ENCODE peak calls at places on chromosomes 2 and 18, in nine cellular contexts. One of them, this sample, is unnamed.

GRCh38 chr2:207308519-207309224 is 142.9 kb upstream of the KLF7 start:
- DNase-seq in D721Med: no peak
- DNase-seq in breast epithelium: no peak
- DNase-seq in lung: no peak
- DNase-seq in AG04449: no peak
- DNase-seq in GM06990: no peak
- DNase-seq in COR-L47: no peak
- DNase-seq in activated gamma-delta T cell treated with Interleukin-2 at 50 U/mL for 16 hours: no peak
- DNase-seq in bronchial epithelial cell: no peak
- DNase-seq in this sample: no peak

GRCh38 chr2:235616846-235617245 is 123.0 kb downstream of the AGAP1 start:
- DNase-seq in AG04449: no peak
- DNase-seq in D721Med: no peak
- DNase-seq in breast epithelium: no peak
- DNase-seq in activated gamma-delta T cell treated with Interleukin-2 at 50 U/mL for 16 hours: no peak
- DNase-seq in bronchial epithelial cell: no peak
- DNase-seq in lung: no peak
- DNase-seq in GM06990: no peak
- DNase-seq in COR-L47: no peak
- DNase-seq in this sample: no peak

GRCh38 chr2:29714333-29714732 is 207.1 kb downstream of the ALK start:
- DNase-seq in D721Med: no peak
- DNase-seq in COR-L47: no peak
- DNase-seq in breast epithelium: no peak
- DNase-seq in bronchial epithelial cell: no peak
- DNase-seq in activated gamma-delta T cell treated with Interleukin-2 at 50 U/mL for 16 hours: no peak
- DNase-seq in AG04449: no peak
- DNase-seq in lung: no peak
- DNase-seq in GM06990: no peak
- DNase-seq in this sample: no peak

GRCh38 chr2:37367984-37368383 is 23.6 kb downstream of the QPCT start:
- DNase-seq in activated gamma-delta T cell treated with Interleukin-2 at 50 U/mL for 16 hours: no peak
- DNase-seq in COR-L47: no peak
- DNase-seq in D721Med: no peak
- DNase-seq in bronchial epithelial cell: no peak
- DNase-seq in breast epithelium: no peak
- DNase-seq in GM06990: no peak
- DNase-seq in AG04449: no peak
- DNase-seq in lung: no peak
- DNase-seq in this sample: no peak

GRCh38 chr2:217331577-217332139 is 471.8 kb upstream of the TNP1 start:
- DNase-seq in bronchial epithelial cell: peak; percentile 77
- DNase-seq in GM06990: no peak
- DNase-seq in breast epithelium: peak; percentile 92
- DNase-seq in lung: peak; percentile 41
- DNase-seq in activated gamma-delta T cell treated with Interleukin-2 at 50 U/mL for 16 hours: no peak
- DNase-seq in AG04449: peak; percentile 38
- DNase-seq in COR-L47: no peak
- DNase-seq in D721Med: no peak
- DNase-seq in this sample: no peak

GRCh38 chr2:182404102-182404501 is 22.7 kb downstream of the PDE1A start:
- DNase-seq in COR-L47: no peak
- DNase-seq in D721Med: no peak
- DNase-seq in lung: no peak
- DNase-seq in GM06990: no peak
- DNase-seq in breast epithelium: no peak
- DNase-seq in AG04449: no peak
- DNase-seq in activated gamma-delta T cell treated with Interleukin-2 at 50 U/mL for 16 hours: no peak
- DNase-seq in bronchial epithelial cell: no peak
- DNase-seq in this sample: no peak

GRCh38 chr2:174337337-174338154 is 2.8 kb downstream of the SP9 start:
- DNase-seq in lung: no peak
- DNase-seq in COR-L47: peak; percentile 57
- DNase-seq in breast epithelium: no peak
- DNase-seq in activated gamma-delta T cell treated with Interleukin-2 at 50 U/mL for 16 hours: no peak
- DNase-seq in bronchial epithelial cell: no peak
- DNase-seq in AG04449: no peak
- DNase-seq in GM06990: peak; percentile 61
- DNase-seq in D721Med: no peak
- DNase-seq in this sample: no peak

GRCh38 chr2:219405451-219405850 is 12.7 kb upstream of the DES start:
- DNase-seq in activated gamma-delta T cell treated with Interleukin-2 at 50 U/mL for 16 hours: no peak
- DNase-seq in D721Med: no peak
- DNase-seq in breast epithelium: no peak
- DNase-seq in GM06990: no peak
- DNase-seq in COR-L47: no peak
- DNase-seq in AG04449: no peak
- DNase-seq in lung: no peak
- DNase-seq in bronchial epithelial cell: no peak
- DNase-seq in this sample: no peak

GRCh38 chr18:4017479-4017878 is 437.6 kb downstream of the DLGAP1 start:
- DNase-seq in activated gamma-delta T cell treated with Interleukin-2 at 50 U/mL for 16 hours: no peak
- DNase-seq in D721Med: no peak
- DNase-seq in breast epithelium: no peak
- DNase-seq in COR-L47: peak; percentile 7
- DNase-seq in lung: no peak
- DNase-seq in AG04449: no peak
- DNase-seq in bronchial epithelial cell: peak; percentile 46
- DNase-seq in GM06990: no peak
- DNase-seq in this sample: no peak

GRCh38 chr2:152033146-152033545 is 65.7 kb downstream of the CACNB4 start:
- DNase-seq in COR-L47: no peak
- DNase-seq in lung: no peak
- DNase-seq in AG04449: no peak
- DNase-seq in activated gamma-delta T cell treated with Interleukin-2 at 50 U/mL for 16 hours: no peak
- DNase-seq in breast epithelium: no peak
- DNase-seq in D721Med: no peak
- DNase-seq in bronchial epithelial cell: no peak
- DNase-seq in GM06990: no peak
- DNase-seq in this sample: no peak

GRCh38 chr2:38592951-38593350 is 9.8 kb downstream of the HNRNPLL start:
- DNase-seq in COR-L47: no peak
- DNase-seq in activated gamma-delta T cell treated with Interleukin-2 at 50 U/mL for 16 hours: no peak
- DNase-seq in bronchial epithelial cell: peak; percentile 91
- DNase-seq in lung: no peak
- DNase-seq in GM06990: no peak
- DNase-seq in D721Med: no peak
- DNase-seq in breast epithelium: no peak
- DNase-seq in AG04449: no peak
- DNase-seq in this sample: no peak

GRCh38 chr2:39723946-39724827 is 54.9 kb downstream of the THUMPD2 start:
- DNase-seq in bronchial epithelial cell: no peak
- DNase-seq in breast epithelium: no peak
- DNase-seq in COR-L47: no peak
- DNase-seq in AG04449: no peak
- DNase-seq in D721Med: no peak
- DNase-seq in lung: no peak
- DNase-seq in GM06990: no peak
- DNase-seq in activated gamma-delta T cell treated with Interleukin-2 at 50 U/mL for 16 hours: no peak
- DNase-seq in this sample: no peak

GRCh38 chr2:239223330-239224248 is 177.2 kb downstream of the HDAC4 start:
- DNase-seq in lung: no peak
- DNase-seq in AG04449: peak; percentile 44
- DNase-seq in breast epithelium: peak; percentile 29
- DNase-seq in activated gamma-delta T cell treated with Interleukin-2 at 50 U/mL for 16 hours: no peak
- DNase-seq in D721Med: no peak
- DNase-seq in bronchial epithelial cell: no peak
- DNase-seq in COR-L47: no peak
- DNase-seq in GM06990: no peak
- DNase-seq in this sample: no peak

GRCh38 chr2:173053043-173053699 is 22.5 kb upstream of the MAP3K20 start:
- DNase-seq in lung: no peak
- DNase-seq in activated gamma-delta T cell treated with Interleukin-2 at 50 U/mL for 16 hours: no peak
- DNase-seq in COR-L47: no peak
- DNase-seq in bronchial epithelial cell: no peak
- DNase-seq in D721Med: no peak
- DNase-seq in AG04449: no peak
- DNase-seq in breast epithelium: no peak
- DNase-seq in GM06990: no peak
- DNase-seq in this sample: no peak

GRCh38 chr2:238895901-238896600 is 48.2 kb downstream of the TWIST2 start:
- DNase-seq in AG04449: peak; percentile 62
- DNase-seq in breast epithelium: peak; percentile 27
- DNase-seq in activated gamma-delta T cell treated with Interleukin-2 at 50 U/mL for 16 hours: no peak
- DNase-seq in lung: no peak
- DNase-seq in D721Med: no peak
- DNase-seq in COR-L47: no peak
- DNase-seq in bronchial epithelial cell: no peak
- DNase-seq in GM06990: no peak
- DNase-seq in this sample: no peak

GRCh38 chr2:239265681-239266435 is 135.0 kb downstream of the HDAC4 start:
- DNase-seq in AG04449: no peak
- DNase-seq in activated gamma-delta T cell treated with Interleukin-2 at 50 U/mL for 16 hours: no peak
- DNase-seq in breast epithelium: peak; percentile 15
- DNase-seq in GM06990: no peak
- DNase-seq in D721Med: no peak
- DNase-seq in lung: no peak
- DNase-seq in COR-L47: no peak
- DNase-seq in bronchial epithelial cell: no peak
- DNase-seq in this sample: no peak

GRCh38 chr2:196244966-196245365 is 73.6 kb upstream of the STK17B start:
- DNase-seq in D721Med: no peak
- DNase-seq in AG04449: no peak
- DNase-seq in COR-L47: no peak
- DNase-seq in GM06990: no peak
- DNase-seq in lung: no peak
- DNase-seq in bronchial epithelial cell: peak; percentile 80
- DNase-seq in activated gamma-delta T cell treated with Interleukin-2 at 50 U/mL for 16 hours: no peak
- DNase-seq in breast epithelium: no peak
- DNase-seq in this sample: no peak

GRCh38 chr18:62450546-62451395 is 72.1 kb upstream of the ZCCHC2 start:
- DNase-seq in lung: peak; percentile 55
- DNase-seq in GM06990: no peak
- DNase-seq in breast epithelium: peak; percentile 38
- DNase-seq in COR-L47: peak; percentile 92
- DNase-seq in D721Med: peak; percentile 70
- DNase-seq in activated gamma-delta T cell treated with Interleukin-2 at 50 U/mL for 16 hours: no peak
- DNase-seq in AG04449: peak; percentile 5
- DNase-seq in bronchial epithelial cell: peak; percentile 84
- DNase-seq in this sample: peak; percentile 78

GRCh38 chr2:667332-668000 is 9.7 kb downstream of the TMEM18 start:
- DNase-seq in bronchial epithelial cell: peak; percentile 81
- DNase-seq in COR-L47: peak; percentile 19
- DNase-seq in breast epithelium: no peak
- DNase-seq in GM06990: no peak
- DNase-seq in activated gamma-delta T cell treated with Interleukin-2 at 50 U/mL for 16 hours: no peak
- DNase-seq in lung: no peak
- DNase-seq in AG04449: no peak
- DNase-seq in D721Med: no peak
- DNase-seq in this sample: no peak

GRCh38 chr2:69253893-69254292 is 133.1 kb downstream of the GFPT1 start:
- DNase-seq in lung: no peak
- DNase-seq in AG04449: peak; percentile 99
- DNase-seq in breast epithelium: peak; percentile 43
- DNase-seq in D721Med: no peak
- DNase-seq in GM06990: no peak
- DNase-seq in activated gamma-delta T cell treated with Interleukin-2 at 50 U/mL for 16 hours: no peak
- DNase-seq in COR-L47: no peak
- DNase-seq in bronchial epithelial cell: peak; percentile 84
- DNase-seq in this sample: no peak